ENCODE peak calls at places on chromosome 17, in eight cellular contexts. V is A172; J is EH; N is ELF-1; U is stimulated activated CD4-positive, alpha-beta T cell treated with anti-CD3 and anti-CD28 coated beads, Interleukin-12 subunit alpha, Interleukin-12 subunit beta, amount 100 ng/mL, for 4 hours; L is NCI-H774; K is NT2/D1; Y is left colon. Q is an unnamed sample.
A peak's percentile ranks its signal among the peaks of the same experiment; 100 is the strongest.

GRCh38 chr17:55067697-55068439 is 99.3 kb downstream of the STXBP4 start:
- DNase-seq in V (no peak), J (peak; percentile 6), N (no peak), U (no peak), L (no peak), K (no peak), Y (no peak), Q (no peak)

GRCh38 chr17:35740997-35741931 is 9.8 kb downstream of the RASL10B start:
- DNase-seq in V (no peak), J (no peak), N (peak; percentile 54), U (no peak), L (peak; percentile 35), K (no peak), Y (no peak), Q (no peak)

GRCh38 chr17:68302066-68302564 is 10.8 kb downstream of the ARSG start:
- DNase-seq in V (no peak), J (no peak), N (peak; percentile 66), U (no peak), L (no peak), K (no peak), Y (no peak), Q (peak; percentile 57)

GRCh38 chr17:48100591-48101011 is 677 bp downstream of the CBX1 start:
- DNase-seq in V (peak; percentile 72), J (peak; percentile 71), N (peak; percentile 92), U (no peak), L (peak; percentile 75), K (peak; percentile 28), Y (peak; percentile 67), Q (peak; percentile 47)

GRCh38 chr17:42918902-42919521 is 18.4 kb downstream of the G6PC1 start:
- DNase-seq in V (no peak), J (no peak), N (no peak), U (no peak), L (peak; percentile 99), K (no peak), Y (no peak), Q (no peak)

GRCh38 chr17:17416400-17417360 is 60.1 kb upstream of the MED9 start:
- DNase-seq in V (peak; percentile 44), J (peak; percentile 82), N (no peak), U (no peak), L (peak; percentile 73), K (no peak), Y (no peak), Q (peak; percentile 71)

GRCh38 chr17:12756786-12757185 is 32.5 kb upstream of the ARHGAP44 start:
- DNase-seq in V (no peak), J (peak; percentile 80), N (no peak), U (no peak), L (no peak), K (no peak), Y (no peak), Q (no peak)

GRCh38 chr17:8095361-8095760 is 7.8 kb upstream of the ALOX12B start:
- DNase-seq in V (no peak), J (no peak), N (no peak), U (no peak), L (no peak), K (no peak), Y (no peak), Q (no peak)

GRCh38 chr17:29143894-29144293 is 36.3 kb downstream of the MYO18A start:
- DNase-seq in V (peak; percentile 46), J (peak; percentile 50), N (peak; percentile 56), U (no peak), L (no peak), K (no peak), Y (no peak), Q (no peak)